ENCODE peak calls at places on chromosomes 12 and 14, in eight cellular contexts. Z is sigmoid colon; L is mesendoderm; G is heart left ventricle; H is thoracic aorta; S is fibroblast of lung; U is CD8-positive, alpha-beta T cell; W is K562. Y is an unnamed sample.

GRCh38 chr14:75379930-75380270 is 47.9 kb upstream of the JDP2 start:
- DNase-seq in U (no peak), G (no peak), S (no peak), H (no peak), Z (no peak), L (no peak), W (no peak), Y (no peak)

GRCh38 chr12:131607658-131608447 is 103.0 kb upstream of the SFSWAP start:
- DNase-seq in S (no peak), H (no peak), G (no peak), U (no peak), Z (no peak), L (no peak), W (no peak), Y (peak; percentile 79)

GRCh38 chr14:73887116-73887490 is 444 bp downstream of the ZNF410 start:
- DNase-seq in H (no peak), U (peak; percentile 9), L (no peak), S (peak; percentile 51), W (no peak), Z (no peak), G (no peak), Y (no peak)

GRCh38 chr12:71371132-71371531 is 68.5 kb upstream of the LGR5 start:
- DNase-seq in G (no peak), U (no peak), Z (no peak), W (no peak), L (peak; percentile 28), S (peak; percentile 2), H (no peak), Y (no peak)

GRCh38 chr12:123479442-123480180 is 21.7 kb downstream of the SNRNP35 start:
- DNase-seq in G (peak; percentile 44), L (no peak), S (no peak), H (no peak), U (no peak), Z (no peak), W (no peak), Y (no peak)

GRCh38 chr14:97166497-97166896 is 369.3 kb downstream of the VRK1 start:
- DNase-seq in Z (no peak), U (no peak), H (no peak), L (no peak), W (no peak), G (no peak), S (no peak), Y (no peak)

GRCh38 chr12:29396774-29397173 is 15.8 kb upstream of the ERGIC2 start:
- DNase-seq in G (no peak), W (no peak), H (no peak), U (no peak), L (no peak), S (no peak), Z (no peak), Y (no peak)

GRCh38 chr14:87131879-87132278 is 861.1 kb downstream of the GALC start:
- DNase-seq in W (no peak), S (peak; percentile 52), U (no peak), G (no peak), H (no peak), L (peak; percentile 63), Z (no peak), Y (no peak)

GRCh38 chr12:124411953-124412645 is 117.2 kb downstream of the RFLNA start:
- DNase-seq in H (no peak), Z (no peak), L (no peak), G (no peak), W (no peak), S (no peak), U (no peak), Y (no peak)

GRCh38 chr12:71439613-71440392 is at the start of gene LGR5:
- DNase-seq in Z (no peak), S (peak; percentile 25), U (no peak), L (peak; percentile 84), H (no peak), W (no peak), G (no peak), Y (no peak)

GRCh38 chr12:103272949-103273348 is 222.8 kb downstream of the C12orf42 start:
- DNase-seq in L (no peak), S (no peak), W (no peak), U (no peak), H (no peak), G (no peak), Z (no peak), Y (no peak)

GRCh38 chr12:1553987-1554982 is 40.1 kb downstream of the FBXL14 start:
- DNase-seq in G (no peak), S (no peak), H (no peak), Z (no peak), W (no peak), L (no peak), U (no peak), Y (no peak)

DNA sequence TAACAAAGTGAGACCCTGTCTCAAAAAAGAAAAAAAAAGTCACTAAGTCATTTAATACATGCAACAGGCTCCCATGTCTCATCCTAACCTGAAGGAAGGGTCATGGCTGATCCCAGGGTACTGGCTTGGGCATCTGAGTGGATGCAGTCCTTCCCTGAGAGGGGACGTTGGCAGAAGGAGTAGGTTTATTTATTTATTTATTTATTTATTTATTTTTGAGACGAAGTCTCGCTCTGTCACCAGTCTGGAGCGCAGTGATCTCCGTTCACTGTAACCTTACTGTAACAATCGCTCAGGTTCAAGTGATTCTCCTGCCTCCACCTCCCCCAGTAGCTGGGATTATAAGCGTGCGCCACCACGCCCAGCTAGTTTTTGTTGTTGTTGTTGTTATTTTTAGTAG is 7.2 kb upstream of the CALCOCO1 start:
- DNase-seq in L (no peak), W (no peak), S (no peak), Z (no peak), U (no peak), G (no peak), H (no peak), Y (no peak)
- H3K27me3 ChIP-seq in L (peaks cover 19% of the 10 kb centered on the region), W (peaks cover 45% of the 10 kb centered on the region), S (peaks cover 39% of the 10 kb centered on the region), Z (peaks cover 13% of the 10 kb centered on the region), U (peaks cover 8% of the 10 kb centered on the region), G (no peaks in the 10 kb centered on the region), H (no peaks in the 10 kb centered on the region), Y (peaks cover 32% of the 10 kb centered on the region)

GRCh38 chr12:89379100-89379838 is 27.0 kb upstream of the DUSP6 start:
- DNase-seq in W (no peak), U (no peak), L (peak; percentile 61), S (no peak), H (no peak), Z (no peak), G (no peak), Y (no peak)
- H3K4me1 ChIP-seq in W (peaks cover 16% of the 10 kb centered on the region), U (peaks cover 3% of the 10 kb centered on the region), L (no peaks in the 10 kb centered on the region), S (peaks cover 13% of the 10 kb centered on the region), H (peaks cover 30% of the 10 kb centered on the region), Z (peaks cover 21% of the 10 kb centered on the region), G (peaks cover 14% of the 10 kb centered on the region), Y (no peaks in the 10 kb centered on the region)

GRCh38 chr14:68951051-68951797 is 27.9 kb downstream of the ACTN1 start:
- DNase-seq in G (peak; percentile 93), H (peak; percentile 93), W (no peak), L (peak; percentile 58), S (peak; percentile 98), Z (peak; percentile 99), U (no peak), Y (no peak)

GRCh38 chr14:68947802-68948201 is 31.3 kb downstream of the ACTN1 start:
- DNase-seq in L (peak; percentile 57), S (peak; percentile 76), W (no peak), U (no peak), G (peak; percentile 90), Z (peak; percentile 93), H (peak; percentile 70), Y (no peak)

GRCh38 chr14:68948686-68949085 is 30.4 kb downstream of the ACTN1 start:
- DNase-seq in U (no peak), H (no peak), S (no peak), W (no peak), L (no peak), Z (peak; percentile 76), G (peak; percentile 30), Y (no peak)

GRCh38 chr14:68950111-68950510 is 29.0 kb downstream of the ACTN1 start:
- DNase-seq in L (no peak), H (no peak), G (peak; percentile 33), W (no peak), Z (no peak), U (no peak), S (peak; percentile 69), Y (no peak)

DNA sequence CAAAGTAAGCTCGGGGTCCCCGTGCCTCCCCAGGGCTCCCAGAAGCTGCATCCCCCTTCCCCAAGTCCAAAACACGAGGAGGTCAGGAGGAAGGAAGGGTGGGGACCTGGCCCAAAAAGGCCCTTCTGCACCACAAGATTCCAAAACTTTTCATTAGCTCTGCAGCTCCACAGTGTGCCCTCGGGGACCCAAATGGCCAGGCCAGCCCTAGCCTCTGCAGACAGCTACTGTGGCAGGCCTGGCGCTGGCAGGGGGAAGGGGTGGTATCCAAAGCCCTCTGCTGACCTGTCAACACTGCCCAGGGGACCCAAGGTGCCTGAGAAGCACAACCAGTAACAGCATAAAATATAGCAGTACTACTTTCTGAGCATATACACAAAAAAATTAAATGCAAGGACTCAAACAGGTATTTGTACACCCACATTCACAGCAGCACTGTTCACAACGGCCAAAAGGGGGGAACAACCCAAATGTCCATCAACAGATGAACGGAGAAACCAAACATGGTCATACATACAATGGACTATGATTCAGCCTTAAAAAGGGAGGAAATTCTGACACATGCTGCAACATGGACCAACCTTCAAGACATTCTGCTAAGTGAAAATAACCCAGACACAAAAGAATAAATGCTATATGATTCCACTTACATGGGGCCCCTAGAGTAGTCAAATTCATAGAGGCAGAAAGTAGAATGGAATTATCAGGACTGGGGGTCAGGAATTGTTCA is 29.7 kb downstream of the ACTN1 start:
- DNase-seq in H (no peak), S (no peak), G (peak; percentile 26), Z (no peak), W (no peak), U (no peak), L (no peak), Y (no peak)
- H3K27ac ChIP-seq in H (peak overlapping the region; percentile 97), S (peak overlapping the region; percentile 67), G (peak overlapping the region; percentile 76), Z (peak overlapping the region; percentile 100), W (no peak overlapping the region), U (peak overlapping the region; percentile 7), L (peak overlapping the region; percentile 7), Y (no peak overlapping the region)

GRCh38 chr14:101457936-101458535 is 103.3 kb upstream of the DIO3 start:
- DNase-seq in H (no peak), S (no peak), Z (no peak), L (peak; percentile 67), W (no peak), G (no peak), U (no peak), Y (no peak)

GRCh38 chr14:101460521-101460920 is 100.8 kb upstream of the DIO3 start:
- DNase-seq in U (no peak), W (no peak), H (no peak), L (no peak), Z (no peak), S (no peak), G (no peak), Y (no peak)

GRCh38 chr14:101459392-101459900 is 101.8 kb upstream of the DIO3 start:
- DNase-seq in G (no peak), Z (no peak), W (no peak), L (no peak), U (no peak), S (no peak), H (no peak), Y (no peak)

GRCh38 chr14:101457177-101457935 is 103.9 kb upstream of the DIO3 start:
- DNase-seq in Z (peak; percentile 46), L (no peak), H (no peak), U (no peak), G (no peak), W (no peak), S (no peak), Y (no peak)

GRCh38 chr14:101458536-101459391 is 102.5 kb upstream of the DIO3 start:
- DNase-seq in W (no peak), L (peak; percentile 79), U (no peak), H (no peak), Z (no peak), G (no peak), S (no peak), Y (no peak)
- H3K27me3 ChIP-seq in W (peaks cover 41% of the 10 kb centered on the region), L (peaks cover 2% of the 10 kb centered on the region), U (peaks cover 32% of the 10 kb centered on the region), H (peaks cover 29% of the 10 kb centered on the region), Z (peaks cover 33% of the 10 kb centered on the region), G (peaks cover 41% of the 10 kb centered on the region), S (no peaks in the 10 kb centered on the region), Y (peaks cover 26% of the 10 kb centered on the region)